ENCODE peak calls at places on chromosomes 12 and 14, in five cellular contexts. One of them, this sample, is unnamed. For H3K27me3, the result is how much of the 10 kb centered on the place peaks cover.

GRCh38 chr14:102733326-102733725 is 43.9 kb upstream of the TRAF3 start:
- DNase-seq in AG04450: no peak
- DNase-seq in fibroblast of lung: no peak
- DNase-seq in WERI-Rb-1: no peak
- DNase-seq in ovary: no peak
- DNase-seq in this sample: no peak

GRCh38 chr12:21248679-21249078 is 86.0 kb downstream of the SLCO1A2 start:
- DNase-seq in ovary: no peak
- DNase-seq in AG04450: no peak
- DNase-seq in WERI-Rb-1: no peak
- DNase-seq in fibroblast of lung: peak
- DNase-seq in this sample: no peak

GRCh38 chr12:24899503-24900098 is 49.3 kb downstream of the BCAT1 start:
- DNase-seq in ovary: no peak
- DNase-seq in fibroblast of lung: no peak
- DNase-seq in AG04450: no peak
- DNase-seq in WERI-Rb-1: no peak
- DNase-seq in this sample: no peak

GRCh38 chr14:31030406-31030805 is 4.2 kb upstream of the STRN3 start:
- DNase-seq in AG04450: no peak
- DNase-seq in fibroblast of lung: no peak
- DNase-seq in WERI-Rb-1: no peak
- DNase-seq in ovary: no peak
- DNase-seq in this sample: no peak

GRCh38 chr14:70842851-70843462 is 33.6 kb upstream of the MAP3K9 start:
- DNase-seq in AG04450: no peak
- DNase-seq in ovary: no peak
- DNase-seq in WERI-Rb-1: no peak
- DNase-seq in fibroblast of lung: no peak
- DNase-seq in this sample: no peak

GRCh38 chr14:89750206-89750867 is 204.2 kb downstream of the EFCAB11 start:
- DNase-seq in AG04450: peak
- DNase-seq in WERI-Rb-1: no peak
- DNase-seq in fibroblast of lung: no peak
- DNase-seq in ovary: no peak
- DNase-seq in this sample: no peak

GRCh38 chr12:124833693-124834122 is 30.0 kb downstream of the SCARB1 start:
- DNase-seq in ovary: peak
- DNase-seq in fibroblast of lung: no peak
- DNase-seq in WERI-Rb-1: no peak
- DNase-seq in AG04450: no peak
- DNase-seq in this sample: peak

GRCh38 chr12:55830601-55831406 is 1.4 kb upstream of the DNAJC14 start:
- DNase-seq in fibroblast of lung: peak
- DNase-seq in ovary: peak
- DNase-seq in WERI-Rb-1: peak
- DNase-seq in AG04450: no peak
- DNase-seq in this sample: peak

GRCh38 chr14:101069666-101070362 is 166.3 kb upstream of the RTL1 start:
- DNase-seq in AG04450: no peak
- DNase-seq in fibroblast of lung: no peak
- DNase-seq in ovary: peak
- DNase-seq in WERI-Rb-1: no peak
- DNase-seq in this sample: peak

GRCh38 chr12:55929306-55929791 is 1.6 kb upstream of the DGKA start:
- DNase-seq in WERI-Rb-1: no peak
- DNase-seq in ovary: no peak
- DNase-seq in fibroblast of lung: no peak
- DNase-seq in AG04450: no peak
- DNase-seq in this sample: no peak

GRCh38 chr14:24132976-24133375 is 2.5 kb downstream of the FITM1 start:
- DNase-seq in ovary: no peak
- DNase-seq in WERI-Rb-1: no peak
- DNase-seq in fibroblast of lung: no peak
- DNase-seq in AG04450: no peak
- DNase-seq in this sample: no peak

GRCh38 chr12:123591702-123592481 is 7.5 kb downstream of the TMED2 start:
- DNase-seq in WERI-Rb-1: no peak
- DNase-seq in fibroblast of lung: peak
- DNase-seq in ovary: no peak
- DNase-seq in AG04450: peak
- DNase-seq in this sample: no peak

GRCh38 chr12:108750471-108751402 is 19.4 kb upstream of the CORO1C start:
- DNase-seq in WERI-Rb-1: no peak
- DNase-seq in AG04450: no peak
- DNase-seq in fibroblast of lung: peak
- DNase-seq in ovary: no peak
- DNase-seq in this sample: no peak

GRCh38 chr12:114636723-114637480 is 47.1 kb downstream of the TBX3 start:
- DNase-seq in AG04450: no peak
- DNase-seq in WERI-Rb-1: peak
- DNase-seq in fibroblast of lung: no peak
- DNase-seq in ovary: no peak
- DNase-seq in this sample: no peak

GRCh38 chr14:90354551-90355298 is 23.0 kb upstream of the NRDE2 start:
- DNase-seq in AG04450: no peak
- DNase-seq in fibroblast of lung: no peak
- DNase-seq in ovary: no peak
- DNase-seq in WERI-Rb-1: no peak
- DNase-seq in this sample: no peak

GRCh38 chr12:13229504-13229903 is 33.0 kb downstream of the EMP1 start:
- DNase-seq in fibroblast of lung: no peak
- DNase-seq in WERI-Rb-1: no peak
- DNase-seq in AG04450: no peak
- DNase-seq in ovary: no peak
- DNase-seq in this sample: no peak

GRCh38 chr14:96413526-96413925 is 21.6 kb downstream of the AK7 start:
- DNase-seq in AG04450: no peak
- DNase-seq in fibroblast of lung: no peak
- DNase-seq in WERI-Rb-1: no peak
- DNase-seq in ovary: no peak
- DNase-seq in this sample: no peak

GRCh38 chr14:63848890-63849289 is 3.9 kb upstream of the SYNE2 start:
- DNase-seq in ovary: no peak
- DNase-seq in fibroblast of lung: peak
- DNase-seq in WERI-Rb-1: no peak
- DNase-seq in AG04450: no peak
- DNase-seq in this sample: no peak

GRCh38 chr12:46921048-46921753 is 95.4 kb upstream of the SLC38A4 start:
- DNase-seq in ovary: no peak
- DNase-seq in AG04450: no peak
- DNase-seq in WERI-Rb-1: no peak
- DNase-seq in fibroblast of lung: peak
- DNase-seq in this sample: no peak

GRCh38 chr14:25698111-25698510 is 648.2 kb upstream of the STXBP6 start:
- DNase-seq in fibroblast of lung: no peak
- DNase-seq in WERI-Rb-1: no peak
- DNase-seq in ovary: no peak
- DNase-seq in AG04450: no peak
- DNase-seq in this sample: no peak

GRCh38 chr14:82854851-82855250 is 1321.2 kb upstream of the SEL1L start:
- DNase-seq in WERI-Rb-1: peak
- DNase-seq in ovary: no peak
- DNase-seq in AG04450: no peak
- DNase-seq in fibroblast of lung: no peak
- DNase-seq in this sample: no peak

GRCh38 chr14:106506901-106507305 is 980.5 kb downstream of the TMEM121 start:
- DNase-seq in fibroblast of lung: no peak
- DNase-seq in WERI-Rb-1: no peak
- DNase-seq in AG04450: no peak
- DNase-seq in ovary: no peak
- DNase-seq in this sample: no peak

GRCh38 chr14:103679351-103679750 is 35.9 kb downstream of the XRCC3 start:
- DNase-seq in AG04450: no peak
- DNase-seq in WERI-Rb-1: peak
- DNase-seq in ovary: no peak
- DNase-seq in fibroblast of lung: no peak
- DNase-seq in this sample: no peak

GRCh38 chr12:124506145-124506831 is 61.1 kb downstream of the NCOR2 start:
- DNase-seq in ovary: peak
- DNase-seq in AG04450: no peak
- DNase-seq in fibroblast of lung: peak
- DNase-seq in WERI-Rb-1: no peak
- DNase-seq in this sample: peak

GRCh38 chr12:13278249-13278787 is 81.8 kb downstream of the EMP1 start:
- DNase-seq in fibroblast of lung: peak
- DNase-seq in AG04450: peak
- DNase-seq in ovary: peak
- DNase-seq in WERI-Rb-1: peak
- DNase-seq in this sample: peak

GRCh38 chr12:42587564-42588307 is 1.8 kb downstream of the PRICKLE1 start:
- DNase-seq in ovary: no peak
- DNase-seq in WERI-Rb-1: no peak
- DNase-seq in AG04450: no peak
- DNase-seq in fibroblast of lung: no peak
- DNase-seq in this sample: no peak

GRCh38 chr12:12081836-12082497 is 11.2 kb downstream of the BCL2L14 start:
- DNase-seq in WERI-Rb-1: peak
- DNase-seq in fibroblast of lung: peak
- DNase-seq in ovary: no peak
- DNase-seq in AG04450: no peak
- DNase-seq in this sample: no peak

GRCh38 chr12:107362960-107363359 is 269.6 kb upstream of the CRY1 start:
- DNase-seq in AG04450: no peak
- DNase-seq in WERI-Rb-1: no peak
- DNase-seq in ovary: no peak
- DNase-seq in fibroblast of lung: no peak
- DNase-seq in this sample: no peak

GRCh38 chr12:108117163-108117849 is 11.8 kb upstream of the WSCD2 start:
- DNase-seq in AG04450: no peak
- DNase-seq in fibroblast of lung: no peak
- DNase-seq in WERI-Rb-1: peak
- DNase-seq in ovary: no peak
- DNase-seq in this sample: no peak

GRCh38 chr12:5789469-5789968 is 155.5 kb downstream of the ANO2 start:
- DNase-seq in ovary: no peak
- DNase-seq in AG04450: no peak
- DNase-seq in WERI-Rb-1: no peak
- DNase-seq in fibroblast of lung: peak
- DNase-seq in this sample: no peak

GRCh38 chr14:106141242-106142220 is 615.1 kb downstream of the TMEM121 start:
- DNase-seq in fibroblast of lung: no peak
- DNase-seq in AG04450: no peak
- DNase-seq in WERI-Rb-1: peak
- DNase-seq in ovary: peak
- DNase-seq in this sample: no peak

GRCh38 chr12:4104722-4105244 is 168.8 kb upstream of the CCND2 start:
- DNase-seq in fibroblast of lung: no peak
- DNase-seq in ovary: no peak
- DNase-seq in WERI-Rb-1: no peak
- DNase-seq in AG04450: no peak
- DNase-seq in this sample: no peak

GRCh38 chr12:52009081-52009751 is 2.5 kb downstream of the TAMALIN start:
- DNase-seq in AG04450: no peak
- DNase-seq in ovary: no peak
- DNase-seq in WERI-Rb-1: no peak
- DNase-seq in fibroblast of lung: no peak
- DNase-seq in this sample: no peak
- H3K27ac ChIP-seq in AG04450: peak
- H3K27ac ChIP-seq in ovary: peak
- H3K27ac ChIP-seq in WERI-Rb-1: no peak
- H3K27ac ChIP-seq in fibroblast of lung: no peak
- H3K27ac ChIP-seq in this sample: peak

GRCh38 chr12:58443273-58443980 is 476.9 kb downstream of the LRIG3 start:
- DNase-seq in AG04450: no peak
- DNase-seq in fibroblast of lung: peak
- DNase-seq in WERI-Rb-1: peak
- DNase-seq in ovary: no peak
- DNase-seq in this sample: no peak
- TF ChIP-seq CTCF in AG04450: peak
- TF ChIP-seq CTCF in fibroblast of lung: peak
- TF ChIP-seq CTCF in WERI-Rb-1: peak
- TF ChIP-seq CTCF in ovary: no peak
- TF ChIP-seq CTCF in this sample: no peak

GRCh38 chr14:94291159-94291905 is 1.7 kb downstream of the SERPINA10 start:
- DNase-seq in fibroblast of lung: no peak
- DNase-seq in ovary: no peak
- DNase-seq in WERI-Rb-1: no peak
- DNase-seq in AG04450: no peak
- DNase-seq in this sample: no peak
- H3K27me3 ChIP-seq in fibroblast of lung: under half
- H3K27me3 ChIP-seq in ovary: under half
- H3K27me3 ChIP-seq in WERI-Rb-1: under half
- H3K27me3 ChIP-seq in AG04450: under half
- H3K27me3 ChIP-seq in this sample: under half

GRCh38 chr12:80602455-80602854 is 105.0 kb upstream of the MYF6 start:
- DNase-seq in ovary: no peak
- DNase-seq in AG04450: no peak
- DNase-seq in fibroblast of lung: no peak
- DNase-seq in WERI-Rb-1: no peak
- DNase-seq in this sample: no peak

GRCh38 chr12:80593766-80594165 is 113.7 kb upstream of the MYF6 start:
- DNase-seq in WERI-Rb-1: no peak
- DNase-seq in ovary: no peak
- DNase-seq in AG04450: peak
- DNase-seq in fibroblast of lung: peak
- DNase-seq in this sample: no peak

GRCh38 chr12:80596509-80596908 is 110.9 kb upstream of the MYF6 start:
- DNase-seq in WERI-Rb-1: no peak
- DNase-seq in AG04450: no peak
- DNase-seq in fibroblast of lung: no peak
- DNase-seq in ovary: no peak
- DNase-seq in this sample: no peak

GRCh38 chr12:80598004-80598606 is 109.3 kb upstream of the MYF6 start:
- DNase-seq in ovary: no peak
- DNase-seq in fibroblast of lung: peak
- DNase-seq in WERI-Rb-1: no peak
- DNase-seq in AG04450: peak
- DNase-seq in this sample: no peak
- H3K27ac ChIP-seq in ovary: no peak
- H3K27ac ChIP-seq in fibroblast of lung: peak
- H3K27ac ChIP-seq in WERI-Rb-1: no peak
- H3K27ac ChIP-seq in AG04450: no peak
- H3K27ac ChIP-seq in this sample: no peak

DNA sequence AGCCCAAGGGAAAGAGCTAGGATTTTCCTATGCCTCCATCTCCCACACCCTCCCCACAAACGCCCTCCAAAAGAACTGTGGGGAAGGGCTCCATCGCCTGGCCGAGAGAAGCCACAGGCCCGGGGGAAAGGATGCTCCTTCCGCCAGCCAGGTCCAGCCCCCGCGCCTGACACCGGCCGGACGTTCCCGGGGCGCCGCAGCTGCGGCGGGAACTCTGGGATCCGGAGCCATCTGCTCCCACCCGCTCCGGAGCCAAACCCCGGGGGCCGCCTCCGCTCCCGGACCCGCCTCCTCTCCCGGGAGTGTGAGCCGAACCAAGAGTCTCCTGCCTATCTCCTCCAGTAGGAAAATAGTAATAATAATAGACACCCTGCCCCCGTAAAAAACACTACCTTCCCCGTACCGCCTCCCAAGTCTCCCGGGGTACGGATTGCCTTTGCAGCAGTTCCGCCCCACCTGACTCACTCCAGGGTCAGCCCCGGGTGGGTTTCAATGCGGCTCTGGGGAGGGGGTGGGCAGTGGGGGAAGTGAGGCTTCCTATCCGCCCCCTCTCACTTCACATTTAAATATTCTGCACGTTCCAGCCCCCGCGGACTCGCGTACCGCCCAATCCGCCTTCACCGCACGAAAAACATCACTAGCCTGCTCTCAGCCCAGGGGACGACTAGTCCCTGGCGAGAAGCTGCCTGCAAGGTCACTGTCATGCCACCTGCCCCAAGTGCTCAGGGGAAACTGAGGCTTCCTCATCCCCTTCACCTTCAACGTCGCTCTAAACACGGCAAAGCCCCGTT is 2.4 kb downstream of the AGAP2 start:
- DNase-seq in ovary: no peak
- DNase-seq in WERI-Rb-1: peak
- DNase-seq in AG04450: no peak
- DNase-seq in fibroblast of lung: peak
- DNase-seq in this sample: peak
- TF ChIP-seq CTCF in ovary: no peak
- TF ChIP-seq CTCF in WERI-Rb-1: peak
- TF ChIP-seq CTCF in AG04450: peak
- TF ChIP-seq CTCF in fibroblast of lung: peak
- TF ChIP-seq CTCF in this sample: no peak